ENCODE peak calls at places on chromosomes 6 and 20, in six cellular contexts. S, B, Y, A, H and Q are unnamed samples.

GRCh38 chr6:168725821-168726220 is 284.8 kb downstream of the SMOC2 start:
- DNase-seq in S (no peak), A (no peak), B (no peak), H (no peak), Y (no peak), Q (no peak)

GRCh38 chr6:110317189-110317588 is 41.0 kb downstream of the METTL24 start:
- DNase-seq in B (no peak), S (no peak), H (no peak), Y (no peak), A (no peak), Q (no peak)

GRCh38 chr20:8187740-8188139 is 55.7 kb downstream of the PLCB1 start:
- DNase-seq in Y (no peak), A (no peak), H (no peak), B (no peak), S (peak), Q (no peak)

GRCh38 chr6:157314705-157315321 is 8.5 kb downstream of the TMEM242 start:
- DNase-seq in S (peak), A (peak), Y (no peak), B (no peak), H (no peak), Q (peak)

GRCh38 chr20:48298851-48299484 is 513.7 kb upstream of the SULF2 start:
- DNase-seq in S (no peak), B (no peak), Y (no peak), A (peak), H (no peak), Q (peak)

GRCh38 chr20:46433051-46433450 is 26.6 kb upstream of the ELMO2 start:
- DNase-seq in H (no peak), A (no peak), Y (no peak), S (no peak), B (no peak), Q (no peak)

GRCh38 chr6:44641344-44641743 is 253.8 kb downstream of the CDC5L start:
- DNase-seq in A (no peak), B (no peak), Y (no peak), S (peak), H (no peak), Q (no peak)

GRCh38 chr6:20340459-20340858 is 61.2 kb upstream of the E2F3 start:
- DNase-seq in H (no peak), S (no peak), A (no peak), Y (no peak), B (no peak), Q (no peak)

GRCh38 chr6:167731731-167732422 is 94.8 kb upstream of the AFDN start:
- DNase-seq in B (no peak), Y (no peak), S (no peak), A (no peak), H (no peak), Q (no peak)